ENCODE peak calls at places on chromosomes 11 and 22, in five cellular contexts. U is colonic mucosa, B is spleen, W is tibial nerve, I is lung. Y is an unnamed sample.

GRCh38 chr22:43292633-43293025 is 50.5 kb downstream of the SCUBE1 start:
- DNase-seq in U (no peak), B (no peak), W (no peak), I (no peak), Y (no peak)

GRCh38 chr11:123187221-123187620 is 7.8 kb downstream of the CLMP start:
- DNase-seq in U (no peak), B (no peak), W (no peak), I (no peak), Y (no peak)

GRCh38 chr22:46293591-46294260 is 2.9 kb upstream of the GTSE1 start:
- DNase-seq in U (no peak), B (peak; percentile 84), W (peak; percentile 52), I (no peak), Y (peak; percentile 29)

GRCh38 chr22:20725987-20726558 is 47.8 kb upstream of the SERPIND1 start:
- DNase-seq in U (no peak), B (peak; percentile 41), W (no peak), I (no peak), Y (no peak)

GRCh38 chr11:43787823-43788222 is 92.8 kb upstream of the ALKBH3 start:
- DNase-seq in U (no peak), B (no peak), W (no peak), I (no peak), Y (no peak)

GRCh38 chr11:47083913-47084312 is 92.8 kb downstream of the ARFGAP2 start:
- DNase-seq in U (no peak), B (no peak), W (no peak), I (no peak), Y (no peak)

GRCh38 chr11:63535734-63536133 is 874 bp upstream of the PLAAT4 start:
- DNase-seq in U (no peak), B (no peak), W (no peak), I (no peak), Y (no peak)

GRCh38 chr11:96094156-96094555 is 170.2 kb upstream of the MTMR2 start:
- DNase-seq in U (no peak), B (no peak), W (no peak), I (no peak), Y (no peak)

GRCh38 chr11:67670316-67671210 is 3.9 kb downstream of the ALDH3B2 start:
- DNase-seq in U (no peak), B (no peak), W (no peak), I (no peak), Y (no peak)

GRCh38 chr11:67287355-67288197 is 1.5 kb upstream of the ANKRD13D start:
- DNase-seq in U (no peak), B (peak; percentile 86), W (no peak), I (no peak), Y (no peak)

GRCh38 chr22:33274214-33274828 is 216.1 kb upstream of the SYN3 start:
- DNase-seq in U (peak; percentile 37), B (peak; percentile 13), W (peak; percentile 21), I (no peak), Y (peak; percentile 36)

GRCh38 chr22:32810241-32811133 is 9.0 kb downstream of the TIMP3 start:
- DNase-seq in U (no peak), B (no peak), W (no peak), I (no peak), Y (no peak)

GRCh38 chr11:112219476-112220232 is 6.6 kb upstream of the PTS start:
- DNase-seq in U (peak; percentile 52), B (peak; percentile 70), W (peak; percentile 69), I (no peak), Y (no peak)

GRCh38 chr11:121553367-121553766 is 100.6 kb upstream of the SORL1-AS1 start:
- DNase-seq in U (no peak), B (no peak), W (no peak), I (no peak), Y (no peak)

GRCh38 chr22:45818130-45819085 is 146.8 kb downstream of the ATXN10 start:
- DNase-seq in U (no peak), B (no peak), W (peak; percentile 16), I (peak; percentile 45), Y (no peak)

GRCh38 chr22:38564669-38565068 is 5.3 kb downstream of the DMC1 start:
- DNase-seq in U (no peak), B (no peak), W (no peak), I (no peak), Y (no peak)

GRCh38 chr11:84825140-84825539 is 802.0 kb downstream of the DLG2 start:
- DNase-seq in U (no peak), B (no peak), W (no peak), I (no peak), Y (peak; percentile 5)

GRCh38 chr11:62507023-62507422 is 39.6 kb downstream of the AHNAK start:
- DNase-seq in U (no peak), B (no peak), W (no peak), I (no peak), Y (no peak)

GRCh38 chr11:73325036-73325981 is 17.2 kb downstream of the ARHGEF17 start:
- DNase-seq in U (no peak), B (no peak), W (no peak), I (no peak), Y (no peak)

GRCh38 chr11:71500601-71501021 is 26.5 kb upstream of the KRTAP5-7 start:
- DNase-seq in U (peak; percentile 34), B (peak; percentile 71), W (no peak), I (no peak), Y (no peak)

GRCh38 chr11:128814856-128815705 is 52.0 kb downstream of the KCNJ1 start:
- DNase-seq in U (no peak), B (no peak), W (peak; percentile 73), I (no peak), Y (peak; percentile 21)

GRCh38 chr22:29744902-29745301 is 21.9 kb downstream of the ZMAT5 start:
- DNase-seq in U (peak; percentile 32), B (no peak), W (peak; percentile 14), I (no peak), Y (no peak)

GRCh38 chr22:30882974-30883533 is 85.5 kb downstream of the MORC2 start:
- DNase-seq in U (no peak), B (peak; percentile 48), W (no peak), I (no peak), Y (no peak)

GRCh38 chr11:43919852-43920597 is 22.4 kb upstream of the C11orf96 start:
- DNase-seq in U (no peak), B (no peak), W (no peak), I (no peak), Y (no peak)

GRCh38 chr11:66593303-66593635 is 284 bp downstream of the CCS start:
- DNase-seq in U (no peak), B (no peak), W (no peak), I (no peak), Y (no peak)

GRCh38 chr11:130159657-130160459 is at the start of gene ST14:
- DNase-seq in U (peak; percentile 89), B (peak; percentile 90), W (no peak), I (peak; percentile 76), Y (peak; percentile 90)

GRCh38 chr11:131354251-131354701 is 16.1 kb upstream of the NTM start:
- DNase-seq in U (no peak), B (no peak), W (no peak), I (no peak), Y (no peak)

GRCh38 chr11:131353761-131354160 is 16.7 kb upstream of the NTM start:
- DNase-seq in U (no peak), B (no peak), W (no peak), I (no peak), Y (no peak)

GRCh38 chr11:131351848-131352247 is 18.6 kb upstream of the NTM start:
- DNase-seq in U (no peak), B (no peak), W (no peak), I (no peak), Y (no peak)

GRCh38 chr11:131349368-131350086 is 20.9 kb upstream of the NTM start:
- DNase-seq in U (no peak), B (no peak), W (no peak), I (no peak), Y (no peak)
- H3K4me1 ChIP-seq in U (no peaks in the 10 kb centered on the region), B (no peaks in the 10 kb centered on the region), W (no peaks in the 10 kb centered on the region), I (no peaks in the 10 kb centered on the region), Y (no peaks in the 10 kb centered on the region)

GRCh38 chr22:37547249-37547741 is 13.0 kb upstream of the CDC42EP1 start:
- DNase-seq in U (no peak), B (no peak), W (no peak), I (no peak), Y (no peak)

GRCh38 chr22:37546436-37547248 is 13.6 kb upstream of the CDC42EP1 start:
- DNase-seq in U (peak; percentile 57), B (no peak), W (no peak), I (no peak), Y (no peak)

GRCh38 chr22:37552560-37553163 is 7.6 kb upstream of the CDC42EP1 start:
- DNase-seq in U (peak; percentile 64), B (no peak), W (no peak), I (no peak), Y (no peak)

GRCh38 chr22:37551981-37552380 is 8.3 kb upstream of the CDC42EP1 start:
- DNase-seq in U (no peak), B (no peak), W (no peak), I (no peak), Y (no peak)

GRCh38 chr22:37549704-37550059 is 10.6 kb upstream of the CDC42EP1 start:
- DNase-seq in U (no peak), B (no peak), W (no peak), I (no peak), Y (no peak)
- H3K4me1 ChIP-seq in U (peaks cover 13% of the 10 kb centered on the region), B (peaks cover 65% of the 10 kb centered on the region), W (peaks cover 46% of the 10 kb centered on the region), I (peaks cover 22% of the 10 kb centered on the region), Y (peaks cover 31% of the 10 kb centered on the region)

GRCh38 chr11:75523189-75523588 is 2.6 kb downstream of the GDPD5 start:
- DNase-seq in U (no peak), B (no peak), W (no peak), I (no peak), Y (no peak)

GRCh38 chr11:75524576-75525432 is 937 bp downstream of the GDPD5 start:
- DNase-seq in U (no peak), B (peak; percentile 86), W (no peak), I (no peak), Y (peak; percentile 39)

GRCh38 chr11:75520688-75521087 is 5.1 kb downstream of the GDPD5 start:
- DNase-seq in U (no peak), B (no peak), W (no peak), I (no peak), Y (no peak)

GRCh38 chr11:75523811-75524401 is 1.8 kb downstream of the GDPD5 start:
- DNase-seq in U (no peak), B (no peak), W (no peak), I (no peak), Y (no peak)

GRCh38 chr11:75522645-75523044 is 3.1 kb downstream of the GDPD5 start:
- DNase-seq in U (no peak), B (no peak), W (no peak), I (no peak), Y (no peak)
- H3K4me1 ChIP-seq in U (no peaks in the 10 kb centered on the region), B (peaks cover 88% of the 10 kb centered on the region), W (no peaks in the 10 kb centered on the region), I (peaks cover 7% of the 10 kb centered on the region), Y (peaks cover 8% of the 10 kb centered on the region)

DNA sequence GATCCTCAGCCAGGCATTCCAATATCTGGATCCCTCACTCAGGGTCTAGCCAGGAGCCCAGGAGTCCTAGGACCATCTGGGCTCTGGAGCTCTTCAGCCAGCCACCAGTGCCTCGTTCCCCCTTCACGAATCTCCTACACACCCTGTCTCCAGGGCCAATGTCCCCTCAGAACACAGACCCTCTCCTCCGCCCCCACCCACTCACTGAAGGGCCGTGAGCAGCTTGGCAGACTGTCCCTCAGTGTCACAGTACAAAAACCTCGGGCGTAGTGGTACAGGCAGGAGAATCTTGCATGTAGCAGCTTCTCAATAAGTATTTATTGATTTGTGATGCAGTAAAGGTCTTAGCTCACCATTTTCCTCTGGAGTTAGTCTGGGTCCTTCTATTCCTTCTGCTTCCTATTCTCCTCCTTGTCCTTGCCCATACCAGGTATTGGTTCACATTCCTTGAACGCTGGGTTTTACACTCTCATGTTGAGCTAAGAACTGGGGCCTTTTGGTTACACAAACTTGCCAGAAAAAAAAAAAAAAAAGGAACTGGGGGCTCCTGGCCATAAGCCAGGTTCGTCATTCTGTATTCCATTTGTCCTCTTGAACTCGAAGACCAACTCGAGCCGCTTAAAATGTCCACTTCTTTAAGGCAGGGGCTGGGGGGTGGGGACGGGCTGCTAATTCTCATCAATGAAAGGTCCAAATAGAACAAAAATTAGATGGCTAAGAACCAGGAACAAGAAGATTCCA is 2.3 kb downstream of the CXCR5 start:
- DNase-seq in U (no peak), B (no peak), W (no peak), I (no peak), Y (no peak)
- H3K4me1 ChIP-seq in U (no peaks in the 10 kb centered on the region), B (peaks cover 63% of the 10 kb centered on the region), W (peaks cover 18% of the 10 kb centered on the region), I (peaks cover 9% of the 10 kb centered on the region), Y (peaks cover 3% of the 10 kb centered on the region)